ENCODE peak calls at places on chromosomes 7 and 10, in seven cellular contexts. U, Z, P, B, N, T and R are unnamed samples.

GRCh38 chr10:90775351-90776028 is 82.3 kb downstream of the HTR7 start:
- DNase-seq in P (no peak), B (no peak), T (no peak), Z (no peak), N (no peak), U (no peak), R (no peak)

GRCh38 chr10:76436367-76436766 is 1004.9 kb downstream of the LRMDA start:
- DNase-seq in B (no peak), T (no peak), U (no peak), N (no peak), Z (no peak), P (no peak), R (no peak)

GRCh38 chr7:129670636-129671035 is 59.1 kb downstream of the NRF1 start:
- DNase-seq in Z (no peak), B (no peak), P (no peak), T (no peak), U (no peak), N (no peak), R (no peak)

GRCh38 chr7:30256459-30256858 is 27.9 kb upstream of the ZNRF2 start:
- DNase-seq in Z (no peak), B (no peak), T (no peak), P (no peak), U (no peak), N (no peak), R (no peak)

GRCh38 chr10:129525408-129525807 is 58.4 kb downstream of the MGMT start:
- DNase-seq in U (no peak), N (no peak), Z (no peak), B (no peak), T (no peak), P (no peak), R (no peak)

GRCh38 chr10:108899686-108900085 is 1023.6 kb downstream of the XPNPEP1 start:
- DNase-seq in N (no peak), U (no peak), T (peak), Z (no peak), P (no peak), B (no peak), R (no peak)

GRCh38 chr7:10121641-10122040 is 852.0 kb upstream of the PHF14 start:
- DNase-seq in Z (no peak), U (no peak), T (no peak), B (no peak), P (no peak), N (no peak), R (peak)

GRCh38 chr10:61754553-61755540 is 92.1 kb downstream of the CABCOCO1 start:
- DNase-seq in U (no peak), B (no peak), N (no peak), Z (no peak), T (peak), P (no peak), R (peak)

GRCh38 chr7:131774419-131775220 is 218.2 kb upstream of the PODXL start:
- DNase-seq in T (no peak), P (no peak), B (no peak), N (no peak), U (no peak), Z (no peak), R (no peak)

GRCh38 chr7:122145937-122146336 is 1.9 kb upstream of the AASS start:
- DNase-seq in N (no peak), B (no peak), Z (no peak), T (no peak), U (no peak), P (no peak), R (no peak)

GRCh38 chr7:139687206-139687954 is 90.4 kb downstream of the HIPK2 start:
- DNase-seq in B (no peak), T (no peak), U (no peak), Z (no peak), P (no peak), N (no peak), R (no peak)

GRCh38 chr10:51312817-51313216 is 238.5 kb downstream of the PRKG1 start:
- DNase-seq in P (no peak), B (no peak), T (no peak), U (no peak), Z (no peak), N (no peak), R (no peak)

GRCh38 chr10:106956216-106956915 is 208.1 kb downstream of the SORCS1 start:
- DNase-seq in N (no peak), P (no peak), B (no peak), Z (no peak), U (no peak), T (no peak), R (no peak)

GRCh38 chr7:48083114-48083830 is 5.8 kb upstream of the UPP1 start:
- DNase-seq in T (peak), P (no peak), Z (no peak), B (no peak), U (peak), N (no peak), R (no peak)

GRCh38 chr10:111116762-111117445 is 40.1 kb downstream of the ADRA2A start:
- DNase-seq in U (no peak), T (no peak), B (no peak), Z (no peak), N (no peak), P (no peak), R (no peak)

GRCh38 chr7:40986351-40986873 is 716.5 kb downstream of the INHBA start:
- DNase-seq in B (peak), P (no peak), U (no peak), Z (no peak), T (peak), N (no peak), R (no peak)

GRCh38 chr10:87925570-87925969 is 62.1 kb downstream of the PTEN start:
- DNase-seq in T (no peak), B (no peak), N (no peak), Z (no peak), P (no peak), U (no peak), R (peak)

GRCh38 chr7:26534649-26535482 is 243.2 kb downstream of the SNX10 start:
- DNase-seq in T (no peak), P (no peak), U (no peak), B (no peak), Z (no peak), N (no peak), R (no peak)

GRCh38 chr7:23533160-23533559 is 1.4 kb upstream of the TRA2A start:
- DNase-seq in T (no peak), B (no peak), Z (no peak), U (no peak), P (no peak), N (no peak), R (no peak)

GRCh38 chr10:1654811-1655356 is 82.4 kb downstream of the ADARB2 start:
- DNase-seq in U (no peak), N (no peak), T (no peak), B (no peak), P (no peak), Z (no peak), R (no peak)

GRCh38 chr10:117419921-117420320 is 44.7 kb upstream of the PDZD8 start:
- DNase-seq in B (no peak), P (no peak), U (no peak), Z (no peak), T (no peak), N (no peak), R (no peak)

GRCh38 chr7:153152786-153153185 is 393.2 kb downstream of the ACTR3B start:
- DNase-seq in T (no peak), Z (no peak), U (no peak), B (no peak), P (no peak), N (no peak), R (no peak)

GRCh38 chr7:75756340-75757297 is 15.4 kb downstream of the CCL26 start:
- DNase-seq in U (no peak), P (no peak), N (no peak), Z (no peak), T (peak), B (no peak), R (no peak)

GRCh38 chr7:100602889-100603696 is 930 bp downstream of the PCOLCE start:
- DNase-seq in Z (peak), U (no peak), N (no peak), B (no peak), P (no peak), T (peak), R (no peak)

GRCh38 chr10:122504551-122504950 is 43.2 kb downstream of the HTRA1 start:
- DNase-seq in N (no peak), B (peak), P (no peak), T (peak), U (no peak), Z (peak), R (peak)

GRCh38 chr7:11328309-11328708 is 354.6 kb downstream of the PHF14 start:
- DNase-seq in P (no peak), U (no peak), N (no peak), Z (no peak), B (no peak), T (no peak), R (no peak)

GRCh38 chr7:34939175-34939574 is 98.1 kb downstream of the DPY19L1 start:
- DNase-seq in N (no peak), P (no peak), U (no peak), B (peak), T (peak), Z (no peak), R (no peak)

GRCh38 chr10:4196948-4197390 is 412.0 kb upstream of the KLF6 start:
- DNase-seq in B (no peak), N (no peak), P (no peak), U (no peak), Z (no peak), T (no peak), R (no peak)

GRCh38 chr7:43669286-43670081 is 59.8 kb downstream of the COA1 start:
- DNase-seq in N (peak), U (peak), B (no peak), Z (no peak), P (no peak), T (no peak), R (no peak)

GRCh38 chr10:98472171-98472570 is 25.4 kb upstream of the HPS1 start:
- DNase-seq in B (no peak), N (no peak), Z (no peak), T (no peak), P (no peak), U (no peak), R (no peak)

GRCh38 chr7:64882341-64883112 is 20.5 kb upstream of the ZNF273 start:
- DNase-seq in Z (peak), N (no peak), T (no peak), B (no peak), U (no peak), P (no peak), R (no peak)

GRCh38 chr10:110751845-110752244 is 107.7 kb downstream of the RBM20 start:
- DNase-seq in Z (no peak), U (no peak), T (no peak), N (no peak), B (no peak), P (peak), R (no peak)

GRCh38 chr7:42691030-42691639 is 220.7 kb downstream of the C7orf25 start:
- DNase-seq in B (peak), U (no peak), P (no peak), N (no peak), Z (no peak), T (peak), R (no peak)

GRCh38 chr7:27560706-27561235 is 101.9 kb downstream of the HIBADH start:
- DNase-seq in U (no peak), N (no peak), T (peak), P (no peak), B (no peak), Z (no peak), R (no peak)